ENCODE peak calls at places on chromosomes 1 and 21, in six cellular contexts. F, N, E, Y, T and I are unnamed samples.

GRCh38 chr1:11749203-11749689 is 12.7 kb upstream of the C1orf167 start:
- DNase-seq in F (peak), N (no peak), E (peak), Y (no peak), T (peak), I (peak)

GRCh38 chr1:114145504-114146160 is 8.0 kb downstream of the SYT6 start:
- DNase-seq in F (no peak), N (no peak), E (no peak), Y (no peak), T (no peak), I (no peak)

GRCh38 chr1:169122976-169123375 is 16.5 kb downstream of the ATP1B1 start:
- DNase-seq in F (no peak), N (no peak), E (no peak), Y (no peak), T (no peak), I (no peak)

GRCh38 chr1:77834771-77835334 is 53.6 kb upstream of the NEXN start:
- DNase-seq in F (no peak), N (peak), E (no peak), Y (no peak), T (no peak), I (no peak)

GRCh38 chr1:59422921-59423575 is 126.2 kb downstream of the FGGY start:
- DNase-seq in F (no peak), N (no peak), E (no peak), Y (no peak), T (peak), I (no peak)

GRCh38 chr21:27321791-27322190 is 354.9 kb upstream of the ADAMTS5 start:
- DNase-seq in F (no peak), N (no peak), E (no peak), Y (no peak), T (no peak), I (no peak)

GRCh38 chr21:45726438-45726837 is 82.9 kb downstream of the PCBP3 start:
- DNase-seq in F (no peak), N (no peak), E (no peak), Y (no peak), T (no peak), I (no peak)

GRCh38 chr1:201737350-201738060 is 91.5 kb upstream of the IPO9 start:
- DNase-seq in F (no peak), N (peak), E (peak), Y (no peak), T (no peak), I (peak)

GRCh38 chr21:36567216-36567917 is 87.4 kb upstream of the CLDN14 start:
- DNase-seq in F (no peak), N (no peak), E (no peak), Y (no peak), T (no peak), I (no peak)

GRCh38 chr1:156591432-156592157 is at the start of gene NAXE:
- DNase-seq in F (peak), N (no peak), E (peak), Y (peak), T (peak), I (peak)

GRCh38 chr21:42740405-42740909 is 87.0 kb downstream of the PDE9A start:
- DNase-seq in F (no peak), N (no peak), E (no peak), Y (no peak), T (no peak), I (no peak)

GRCh38 chr1:53678948-53679825 is 59.8 kb downstream of the GLIS1 start:
- DNase-seq in F (no peak), N (no peak), E (no peak), Y (no peak), T (no peak), I (no peak)

GRCh38 chr1:71490432-71490831 is 409.6 kb upstream of the ZRANB2 start:
- DNase-seq in F (no peak), N (no peak), E (no peak), Y (peak), T (no peak), I (no peak)

GRCh38 chr1:42145726-42146125 is 7.5 kb upstream of the GUCA2B start:
- DNase-seq in F (no peak), N (no peak), E (no peak), Y (no peak), T (no peak), I (peak)

GRCh38 chr1:153968000-153968363 is 280 bp downstream of the CREB3L4 start:
- DNase-seq in F (no peak), N (no peak), E (no peak), Y (no peak), T (no peak), I (peak)

GRCh38 chr1:23980725-23981063 is 567 bp upstream of the SRSF10 start:
- DNase-seq in F (no peak), N (no peak), E (peak), Y (peak), T (peak), I (peak)

GRCh38 chr1:225483818-225484656 is 56.2 kb upstream of the LBR start:
- DNase-seq in F (no peak), N (no peak), E (no peak), Y (no peak), T (no peak), I (peak)

GRCh38 chr1:87117761-87118160 is 203.3 kb downstream of the HS2ST1 start:
- DNase-seq in F (no peak), N (no peak), E (no peak), Y (no peak), T (no peak), I (no peak)

GRCh38 chr1:90761781-90762589 is 44.9 kb upstream of the BARHL2 start:
- DNase-seq in F (no peak), N (no peak), E (no peak), Y (no peak), T (no peak), I (peak)

GRCh38 chr1:45216200-45216541 is 9.8 kb upstream of the ZSWIM5 start:
- DNase-seq in F (no peak), N (no peak), E (no peak), Y (no peak), T (no peak), I (no peak)

GRCh38 chr1:223246468-223246867 is 103.4 kb upstream of the TLR5 start:
- DNase-seq in F (no peak), N (no peak), E (no peak), Y (no peak), T (no peak), I (peak)

GRCh38 chr1:178774263-178774662 is 49.2 kb downstream of the RALGPS2 start:
- DNase-seq in F (no peak), N (no peak), E (no peak), Y (peak), T (no peak), I (no peak)

GRCh38 chr1:66648896-66649597 is 103.2 kb upstream of the DYNLT5 start:
- DNase-seq in F (no peak), N (no peak), E (no peak), Y (no peak), T (no peak), I (no peak)

GRCh38 chr1:54721719-54722118 is 6.1 kb downstream of the TTC4 start:
- DNase-seq in F (no peak), N (no peak), E (no peak), Y (no peak), T (no peak), I (no peak)

GRCh38 chr1:41492341-41492848 is 7.9 kb upstream of the EDN2 start:
- DNase-seq in F (no peak), N (no peak), E (peak), Y (no peak), T (peak), I (peak)

GRCh38 chr1:241822846-241823245 is 25.2 kb upstream of the EXO1 start:
- DNase-seq in F (no peak), N (no peak), E (no peak), Y (no peak), T (no peak), I (no peak)

GRCh38 chr1:208254376-208254775 is 10.2 kb upstream of the PLXNA2 start:
- DNase-seq in F (no peak), N (no peak), E (no peak), Y (no peak), T (no peak), I (peak)